ENCODE peak calls at places on chromosomes 16 and 17, in ten cellular contexts. Z is dorsolateral prefrontal cortex, S is endodermal cell, P is ELF-1, N is skeletal muscle cell, F is nucleus accumbens, X is substantia nigra, W is KBM-7, V is NCI-H1105 treated with DMSO at 0.1 percent for 48 hours, Q is EH. B is an unnamed sample.

GRCh38 chr17:67718325-67718941 is 697 bp downstream of the NOL11 start:
- DNase-seq in Q (peak; percentile 66), N (no peak), X (no peak), S (peak; percentile 82), F (no peak), P (peak; percentile 79), V (no peak), W (peak; percentile 55), Z (no peak), B (no peak)

GRCh38 chr17:45190503-45191282 is 29.0 kb downstream of the HEXIM2 start:
- DNase-seq in W (no peak), Z (no peak), N (no peak), P (no peak), V (no peak), X (no peak), Q (no peak), F (no peak), S (no peak), B (no peak)

GRCh38 chr16:3113765-3114479 is 1.5 kb downstream of the ZNF205 start:
- DNase-seq in Q (peak; percentile 26), F (no peak), S (no peak), V (no peak), Z (no peak), P (no peak), X (no peak), W (no peak), N (no peak), B (no peak)

GRCh38 chr17:31492880-31493655 is 101.6 kb downstream of the RAB11FIP4 start:
- DNase-seq in P (no peak), N (no peak), Q (no peak), Z (peak; percentile 61), V (no peak), W (peak; percentile 81), F (no peak), S (no peak), X (no peak), B (peak; percentile 36)

GRCh38 chr16:67961551-67961957 is 6.9 kb downstream of the SLC12A4 start:
- DNase-seq in N (no peak), S (no peak), Z (no peak), Q (no peak), W (no peak), V (peak; percentile 97), P (no peak), X (no peak), F (no peak), B (no peak)

GRCh38 chr17:386145-386876 is 33.7 kb upstream of the RPH3AL start:
- DNase-seq in S (peak; percentile 97), F (peak; percentile 17), W (peak; percentile 57), Q (peak; percentile 51), P (peak; percentile 69), X (peak; percentile 59), N (no peak), Z (peak; percentile 71), V (peak; percentile 7), B (peak; percentile 62)

GRCh38 chr16:3578610-3579551 is 1.7 kb upstream of the NLRC3 start:
- DNase-seq in N (no peak), V (no peak), F (no peak), X (no peak), S (no peak), Z (no peak), P (no peak), W (peak; percentile 77), Q (no peak), B (no peak)

GRCh38 chr17:80348551-80349436 is 66.2 kb upstream of the ENDOV start:
- DNase-seq in P (no peak), V (no peak), W (peak; percentile 5), F (no peak), N (peak; percentile 3), Z (no peak), X (no peak), S (no peak), Q (peak; percentile 78), B (no peak)

GRCh38 chr17:57530026-57530425 is 215.1 kb downstream of the CCDC182 start:
- DNase-seq in Z (no peak), P (no peak), S (no peak), F (no peak), V (no peak), Q (peak; percentile 59), W (no peak), X (no peak), N (no peak), B (no peak)

GRCh38 chr17:74024871-74025531 is 178.5 kb upstream of the RPL38 start:
- DNase-seq in S (peak; percentile 89), Z (no peak), P (peak; percentile 75), V (no peak), Q (no peak), X (no peak), N (no peak), W (no peak), F (no peak), B (no peak)

GRCh38 chr17:57186231-57187019 is 69.9 kb upstream of the MSI2 start:
- DNase-seq in P (no peak), Z (no peak), F (no peak), S (peak; percentile 33), W (no peak), X (no peak), Q (no peak), V (no peak), N (no peak), B (no peak)

GRCh38 chr17:81015135-81015534 is 19.8 kb upstream of the BAIAP2 start:
- DNase-seq in V (no peak), Q (no peak), Z (no peak), F (no peak), W (no peak), P (no peak), X (no peak), N (no peak), S (no peak), B (no peak)

GRCh38 chr16:87129771-87130170 is 187.4 kb downstream of the C16orf95 start:
- DNase-seq in Z (no peak), X (no peak), W (no peak), Q (peak; percentile 72), S (no peak), V (no peak), F (no peak), P (peak; percentile 84), N (peak; percentile 17), B (no peak)

B was measured in hippocampal formation.